ENCODE peak calls at places on chromosomes 7 and 10, in nine cellular contexts. V is sigmoid colon; D is left colon; L is GM23248; T is caudate nucleus; K is stimulated activated CD8-positive, alpha-beta memory T cell treated with anti-CD3 and anti-CD28 coated beads, Interleukin-4, amount 100 ng/mL, for 1 hour; U is activated naive CD4-positive, alpha-beta T cell treated with Interleukin-2 at 50 U/mL for 16 hours; G is LHCN-M2; E is CD8-positive, alpha-beta memory T cell. Z is an unnamed sample.

GRCh38 chr10:35463878-35464277 is 127.6 kb downstream of the CCNY start:
- DNase-seq in V (no peak), D (no peak), L (no peak), T (no peak), K (no peak), U (no peak), G (no peak), E (no peak), Z (no peak)

GRCh38 chr7:78039791-78040776 is 241.5 kb downstream of the PHTF2 start:
- DNase-seq in V (peak; percentile 68), D (peak; percentile 41), L (peak; percentile 26), T (no peak), K (no peak), U (peak; percentile 63), G (peak; percentile 9), E (peak; percentile 63), Z (peak; percentile 44)

GRCh38 chr7:147432068-147432467 is 1158.5 kb upstream of the C7orf33 start:
- DNase-seq in V (no peak), D (no peak), L (peak; percentile 35), T (no peak), K (no peak), U (no peak), G (peak; percentile 72), E (no peak), Z (no peak)

GRCh38 chr7:137874390-137874789 is 27.6 kb upstream of the DGKI start:
- DNase-seq in V (no peak), D (no peak), L (peak; percentile 94), T (no peak), K (no peak), U (no peak), G (peak; percentile 99), E (no peak), Z (no peak)

GRCh38 chr7:39507866-39508551 is 58.2 kb upstream of the YAE1 start:
- DNase-seq in V (no peak), D (no peak), L (peak; percentile 15), T (no peak), K (no peak), U (no peak), G (no peak), E (no peak), Z (no peak)

GRCh38 chr7:98115746-98116525 is 9.3 kb downstream of the LMTK2 start:
- DNase-seq in V (no peak), D (no peak), L (no peak), T (no peak), K (no peak), U (no peak), G (no peak), E (no peak), Z (no peak)

GRCh38 chr10:70835895-70836294 is 20.1 kb downstream of the SGPL1 start:
- DNase-seq in V (no peak), D (no peak), L (peak; percentile 75), T (no peak), K (no peak), U (no peak), G (no peak), E (no peak), Z (no peak)

GRCh38 chr7:37826825-37827224 is 21.6 kb upstream of the NME8 start:
- DNase-seq in V (no peak), D (no peak), L (no peak), T (no peak), K (no peak), U (no peak), G (no peak), E (no peak), Z (no peak)

GRCh38 chr7:155778349-155778748 is 33.9 kb downstream of the SHH start:
- DNase-seq in V (peak; percentile 45), D (no peak), L (no peak), T (no peak), K (no peak), U (no peak), G (no peak), E (no peak), Z (no peak)

GRCh38 chr10:64682043-64682442 is 1160.8 kb downstream of the REEP3 start:
- DNase-seq in V (no peak), D (no peak), L (no peak), T (no peak), K (no peak), U (no peak), G (no peak), E (no peak), Z (no peak)

GRCh38 chr10:42836771-42837468 is 54.3 kb downstream of the BMS1 start:
- DNase-seq in V (no peak), D (peak; percentile 38), L (peak; percentile 56), T (no peak), K (no peak), U (no peak), G (no peak), E (no peak), Z (no peak)

GRCh38 chr7:129859188-129859587 is 93.6 kb downstream of the UBE2H start:
- DNase-seq in V (no peak), D (no peak), L (no peak), T (no peak), K (no peak), U (no peak), G (no peak), E (no peak), Z (no peak)

GRCh38 chr7:2108501-2109250 is 124.1 kb downstream of the MAD1L1 start:
- DNase-seq in V (no peak), D (no peak), L (no peak), T (no peak), K (no peak), U (no peak), G (no peak), E (no peak), Z (no peak)

GRCh38 chr7:137754076-137754851 is 92.5 kb downstream of the DGKI start:
- DNase-seq in V (no peak), D (no peak), L (peak; percentile 62), T (no peak), K (no peak), U (no peak), G (peak; percentile 28), E (no peak), Z (no peak)

GRCh38 chr10:89147256-89147655 is 59.9 kb downstream of the CH25H start:
- DNase-seq in V (no peak), D (no peak), L (peak; percentile 97), T (no peak), K (no peak), U (no peak), G (peak; percentile 43), E (no peak), Z (no peak)

GRCh38 chr7:124012864-124013263 is 20.0 kb downstream of the TMEM229A start:
- DNase-seq in V (no peak), D (no peak), L (no peak), T (no peak), K (no peak), U (no peak), G (no peak), E (no peak), Z (no peak)

GRCh38 chr7:113878394-113878992 is 40.3 kb downstream of the PPP1R3A start:
- DNase-seq in V (no peak), D (no peak), L (no peak), T (no peak), K (no peak), U (no peak), G (no peak), E (no peak), Z (no peak)

GRCh38 chr7:75732764-75733630 is 5.7 kb downstream of the HIP1 start:
- DNase-seq in V (no peak), D (no peak), L (peak; percentile 97), T (no peak), K (no peak), U (no peak), G (peak; percentile 97), E (no peak), Z (no peak)

GRCh38 chr10:103911021-103911459 is 6.9 kb downstream of the STN1 start:
- DNase-seq in V (no peak), D (no peak), L (no peak), T (no peak), K (no peak), U (peak; percentile 41), G (no peak), E (peak; percentile 68), Z (no peak)

GRCh38 chr7:129264534-129264933 is 39.7 kb downstream of the AHCYL2 start:
- DNase-seq in V (no peak), D (no peak), L (no peak), T (no peak), K (no peak), U (no peak), G (no peak), E (no peak), Z (no peak)

GRCh38 chr7:14924398-14924797 is 21.8 kb upstream of the DGKB start:
- DNase-seq in V (no peak), D (no peak), L (peak; percentile 59), T (no peak), K (no peak), U (no peak), G (peak; percentile 28), E (no peak), Z (no peak)

GRCh38 chr7:99733448-99733847 is 1.5 kb downstream of the CYP3A7 start:
- DNase-seq in V (no peak), D (no peak), L (peak; percentile 26), T (no peak), K (no peak), U (peak; percentile 8), G (peak; percentile 28), E (no peak), Z (peak; percentile 3)

GRCh38 chr10:71090801-71091200 is 121.6 kb upstream of the UNC5B start:
- DNase-seq in V (no peak), D (no peak), L (no peak), T (no peak), K (no peak), U (no peak), G (no peak), E (no peak), Z (no peak)

GRCh38 chr7:29915481-29916215 is 74.0 kb downstream of the SCRN1 start:
- DNase-seq in V (no peak), D (no peak), L (peak; percentile 33), T (no peak), K (no peak), U (no peak), G (peak; percentile 29), E (no peak), Z (no peak)